ENCODE peak calls at places on chromosome 16, in six cellular contexts. One of them, this sample, is unnamed.

GRCh38 chr16:76386784-76387183 is 109.6 kb downstream of the CNTNAP4 start:
- DNase-seq in AG09309: no peak
- DNase-seq in HTR-8/SVneo: no peak
- DNase-seq in progenitor cell of endocrine pancreas: no peak
- DNase-seq in stimulated activated CD8-positive, alpha-beta memory T cell treated with anti-CD3 and anti-CD28 coated beads, Interleukin-7, amount 100 ng/mL, for 24 hours: no peak
- DNase-seq in CD4-positive, alpha-beta T cell: no peak
- DNase-seq in this sample: no peak

GRCh38 chr16:81945665-81946064 is 65.6 kb downstream of the SDR42E1 start:
- DNase-seq in AG09309: peak
- DNase-seq in HTR-8/SVneo: no peak
- DNase-seq in progenitor cell of endocrine pancreas: no peak
- DNase-seq in stimulated activated CD8-positive, alpha-beta memory T cell treated with anti-CD3 and anti-CD28 coated beads, Interleukin-7, amount 100 ng/mL, for 24 hours: no peak
- DNase-seq in CD4-positive, alpha-beta T cell: no peak
- DNase-seq in this sample: peak

GRCh38 chr16:56708418-56708817 is 21.5 kb upstream of the NUP93 start:
- DNase-seq in AG09309: no peak
- DNase-seq in HTR-8/SVneo: no peak
- DNase-seq in progenitor cell of endocrine pancreas: no peak
- DNase-seq in stimulated activated CD8-positive, alpha-beta memory T cell treated with anti-CD3 and anti-CD28 coated beads, Interleukin-7, amount 100 ng/mL, for 24 hours: no peak
- DNase-seq in CD4-positive, alpha-beta T cell: peak
- DNase-seq in this sample: no peak

GRCh38 chr16:80938928-80939260 is 67.8 kb downstream of the CMC2 start:
- DNase-seq in AG09309: no peak
- DNase-seq in HTR-8/SVneo: no peak
- DNase-seq in progenitor cell of endocrine pancreas: no peak
- DNase-seq in stimulated activated CD8-positive, alpha-beta memory T cell treated with anti-CD3 and anti-CD28 coated beads, Interleukin-7, amount 100 ng/mL, for 24 hours: no peak
- DNase-seq in CD4-positive, alpha-beta T cell: no peak
- DNase-seq in this sample: no peak

GRCh38 chr16:77660311-77660710 is 62.0 kb upstream of the NUDT7 start:
- DNase-seq in AG09309: peak
- DNase-seq in HTR-8/SVneo: peak
- DNase-seq in progenitor cell of endocrine pancreas: no peak
- DNase-seq in stimulated activated CD8-positive, alpha-beta memory T cell treated with anti-CD3 and anti-CD28 coated beads, Interleukin-7, amount 100 ng/mL, for 24 hours: no peak
- DNase-seq in CD4-positive, alpha-beta T cell: no peak
- DNase-seq in this sample: no peak

GRCh38 chr16:82636485-82636884 is 9.7 kb downstream of the CDH13 start:
- DNase-seq in AG09309: no peak
- DNase-seq in HTR-8/SVneo: no peak
- DNase-seq in progenitor cell of endocrine pancreas: no peak
- DNase-seq in stimulated activated CD8-positive, alpha-beta memory T cell treated with anti-CD3 and anti-CD28 coated beads, Interleukin-7, amount 100 ng/mL, for 24 hours: no peak
- DNase-seq in CD4-positive, alpha-beta T cell: no peak
- DNase-seq in this sample: no peak

GRCh38 chr16:89600956-89601355 is 12.5 kb upstream of the DPEP1 start:
- DNase-seq in AG09309: no peak
- DNase-seq in HTR-8/SVneo: no peak
- DNase-seq in progenitor cell of endocrine pancreas: no peak
- DNase-seq in stimulated activated CD8-positive, alpha-beta memory T cell treated with anti-CD3 and anti-CD28 coated beads, Interleukin-7, amount 100 ng/mL, for 24 hours: no peak
- DNase-seq in CD4-positive, alpha-beta T cell: no peak
- DNase-seq in this sample: no peak

GRCh38 chr16:89320717-89321501 is 103.4 kb downstream of the ZNF778 start:
- DNase-seq in AG09309: no peak
- DNase-seq in HTR-8/SVneo: no peak
- DNase-seq in progenitor cell of endocrine pancreas: no peak
- DNase-seq in stimulated activated CD8-positive, alpha-beta memory T cell treated with anti-CD3 and anti-CD28 coated beads, Interleukin-7, amount 100 ng/mL, for 24 hours: no peak
- DNase-seq in CD4-positive, alpha-beta T cell: no peak
- DNase-seq in this sample: no peak

GRCh38 chr16:75552951-75553350 is 3.1 kb downstream of the TMEM231 start:
- DNase-seq in AG09309: no peak
- DNase-seq in HTR-8/SVneo: no peak
- DNase-seq in progenitor cell of endocrine pancreas: no peak
- DNase-seq in stimulated activated CD8-positive, alpha-beta memory T cell treated with anti-CD3 and anti-CD28 coated beads, Interleukin-7, amount 100 ng/mL, for 24 hours: no peak
- DNase-seq in CD4-positive, alpha-beta T cell: no peak
- DNase-seq in this sample: no peak

GRCh38 chr16:48029768-48030167 is 126.0 kb downstream of the ABCC12 start:
- DNase-seq in AG09309: peak
- DNase-seq in HTR-8/SVneo: no peak
- DNase-seq in progenitor cell of endocrine pancreas: no peak
- DNase-seq in stimulated activated CD8-positive, alpha-beta memory T cell treated with anti-CD3 and anti-CD28 coated beads, Interleukin-7, amount 100 ng/mL, for 24 hours: no peak
- DNase-seq in CD4-positive, alpha-beta T cell: no peak
- DNase-seq in this sample: no peak